ENCODE peak calls at places on chromosomes 5 and 9, in eight cellular contexts. C is endothelial cell of umbilical vein, L is prostate gland, N is colonic mucosa, Y is cardiac muscle cell, U is A549, H is tibial artery, Z is tibial nerve. S is an unnamed sample.

GRCh38 chr9:16039988-16040761 is 487.3 kb downstream of the CCDC171 start:
- DNase-seq in C (no peak), L (no peak), N (no peak), Y (peak; percentile 21), U (no peak), H (no peak), Z (no peak), S (no peak)

GRCh38 chr5:157271740-157272271 is 5.9 kb downstream of the CYFIP2 start:
- DNase-seq in C (no peak), L (no peak), N (no peak), Y (no peak), U (no peak), H (no peak), Z (no peak), S (peak; percentile 66)

GRCh38 chr9:34989946-34990635 is 546 bp downstream of the DNAJB5 start:
- DNase-seq in C (peak; percentile 69), L (peak; percentile 27), N (peak; percentile 53), Y (peak; percentile 85), U (no peak), H (peak; percentile 74), Z (no peak), S (peak; percentile 86)

GRCh38 chr9:114525505-114525904 is 20.2 kb upstream of the WHRN start:
- DNase-seq in C (no peak), L (no peak), N (no peak), Y (no peak), U (peak; percentile 57), H (no peak), Z (no peak), S (no peak)

GRCh38 chr5:125012727-125013451 is 266.4 kb upstream of the ZNF608 start:
- DNase-seq in C (no peak), L (peak; percentile 61), N (no peak), Y (peak; percentile 65), U (no peak), H (no peak), Z (no peak), S (no peak)

GRCh38 chr5:172007153-172007794 is 836 bp upstream of the FBXW11 start:
- DNase-seq in C (no peak), L (no peak), N (peak; percentile 32), Y (peak; percentile 22), U (no peak), H (no peak), Z (no peak), S (no peak)

GRCh38 chr9:74379718-74380117 is 117.4 kb upstream of the RORB start:
- DNase-seq in C (no peak), L (peak; percentile 33), N (no peak), Y (peak; percentile 73), U (peak; percentile 3), H (no peak), Z (no peak), S (no peak)

GRCh38 chr9:88528356-88528755 is 6.6 kb upstream of the NXNL2 start:
- DNase-seq in C (no peak), L (no peak), N (no peak), Y (no peak), U (no peak), H (no peak), Z (no peak), S (no peak)

GRCh38 chr9:90851444-90851843 is 49.8 kb downstream of the SYK start:
- DNase-seq in C (no peak), L (no peak), N (no peak), Y (peak; percentile 15), U (no peak), H (no peak), Z (no peak), S (no peak)

GRCh38 chr5:67262202-67262601 is 65.6 kb upstream of the CD180 start:
- DNase-seq in C (no peak), L (no peak), N (no peak), Y (no peak), U (no peak), H (no peak), Z (no peak), S (no peak)

GRCh38 chr9:32741706-32742105 is 41.6 kb upstream of the TMEM215 start:
- DNase-seq in C (no peak), L (no peak), N (no peak), Y (no peak), U (no peak), H (no peak), Z (no peak), S (no peak)

GRCh38 chr5:40676643-40677333 is 2.9 kb upstream of the PTGER4 start:
- DNase-seq in C (peak; percentile 93), L (no peak), N (peak; percentile 47), Y (no peak), U (no peak), H (peak; percentile 64), Z (no peak), S (no peak)

GRCh38 chr5:170333161-170333909 is 35.8 kb upstream of the LCP2 start:
- DNase-seq in C (no peak), L (no peak), N (peak; percentile 31), Y (no peak), U (no peak), H (no peak), Z (no peak), S (peak; percentile 72)

GRCh38 chr9:133584167-133584558 is 25.0 kb downstream of the FAM163B start:
- DNase-seq in C (no peak), L (no peak), N (peak; percentile 41), Y (no peak), U (no peak), H (no peak), Z (no peak), S (no peak)
- H3K27ac ChIP-seq in C (no peak overlapping the region), L (no peak overlapping the region), N (no peak overlapping the region), Y (no peak overlapping the region), U (no peak overlapping the region), H (no peak overlapping the region), Z (no peak overlapping the region), S (no peak overlapping the region)

DNA sequence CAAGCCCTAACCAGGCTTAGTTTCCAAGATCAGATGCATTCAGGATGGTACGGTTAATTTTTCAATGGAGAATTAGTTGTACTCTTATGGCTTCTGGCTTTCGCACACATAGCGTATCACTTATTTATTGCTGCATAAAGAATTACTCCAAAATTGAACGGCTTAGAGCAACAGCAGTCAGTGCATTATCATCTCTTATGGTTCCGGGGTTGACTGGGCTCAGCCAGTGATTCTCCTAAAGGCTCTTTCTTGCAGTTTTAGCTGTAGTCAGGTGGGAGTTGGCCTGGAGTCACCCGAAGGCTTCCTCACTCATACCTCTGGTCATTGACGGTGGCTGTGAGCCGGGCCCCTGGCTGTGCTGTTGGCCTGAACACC is 595 bp upstream of the GRHPR start:
- DNase-seq in C (peak; percentile 12), L (no peak), N (no peak), Y (no peak), U (no peak), H (no peak), Z (peak; percentile 20), S (no peak)
- H3K4me3 ChIP-seq in C (peak overlapping the region; percentile 72), L (peak overlapping the region; percentile 70), N (peak overlapping the region; percentile 84), Y (peak overlapping the region; percentile 63), U (peak overlapping the region; percentile 85), H (peak overlapping the region; percentile 94), Z (peak overlapping the region; percentile 79), S (peak overlapping the region; percentile 82)

GRCh38 chr5:131709043-131709442 is 74.0 kb upstream of the RAPGEF6 start:
- DNase-seq in C (no peak), L (no peak), N (no peak), Y (no peak), U (no peak), H (no peak), Z (no peak), S (no peak)
- TF ChIP-seq CTCF in C (no peak), L (no peak), N (no peak), Y (no peak), U (no peak), H (no peak), Z (no peak), S (no peak)

GRCh38 chr9:98912450-98912849 is 31.3 kb upstream of the COL15A1 start:
- DNase-seq in C (no peak), L (no peak), N (no peak), Y (no peak), U (no peak), H (no peak), Z (no peak), S (no peak)
- H3K27ac ChIP-seq in C (no peak overlapping the region), L (no peak overlapping the region), N (no peak overlapping the region), Y (no peak overlapping the region), U (no peak overlapping the region), H (no peak overlapping the region), Z (no peak overlapping the region), S (no peak overlapping the region)